ENCODE peak calls at places on chromosomes 4 and X, in six cellular contexts. C, P, X, U, T and O are unnamed samples.

GRCh38 chr4:153197301-153197700 is 6.9 kb upstream of the TRIM2 start:
- DNase-seq in C (no peak), P (no peak), X (no peak), U (no peak), T (no peak), O (no peak)

GRCh38 chr4:156889616-156890594 is 81.7 kb downstream of the PDGFC start:
- DNase-seq in C (no peak), P (peak; percentile 77), X (peak; percentile 37), U (peak; percentile 68), T (no peak), O (no peak)

GRCh38 chrX:154401045-154401799 is 3.0 kb downstream of the RPL10 start:
- DNase-seq in C (no peak), P (no peak), X (no peak), U (peak; percentile 61), T (peak; percentile 58), O (no peak)

GRCh38 chr4:96149911-96150310 is 310.0 kb downstream of the PDHA2 start:
- DNase-seq in C (no peak), P (no peak), X (no peak), U (peak; percentile 6), T (no peak), O (no peak)

GRCh38 chr4:188178276-188178675 is 39.0 kb downstream of the TRIML1 start:
- DNase-seq in C (no peak), P (no peak), X (no peak), U (peak; percentile 69), T (no peak), O (no peak)

GRCh38 chr4:76061977-76062376 is 12.5 kb upstream of the ART3 start:
- DNase-seq in C (no peak), P (no peak), X (no peak), U (no peak), T (no peak), O (no peak)

GRCh38 chr4:124945422-124945821 is 232.9 kb upstream of the ANKRD50 start:
- DNase-seq in C (no peak), P (no peak), X (no peak), U (no peak), T (no peak), O (no peak)

GRCh38 chrX:24870143-24870542 is 145.6 kb downstream of the ARX start:
- DNase-seq in C (no peak), P (no peak), X (no peak), U (peak; percentile 75), T (peak; percentile 65), O (no peak)

GRCh38 chr4:118032691-118033090 is 1.6 kb upstream of the NDST3 start:
- DNase-seq in C (no peak), P (no peak), X (no peak), U (peak; percentile 43), T (no peak), O (no peak)

GRCh38 chrX:107632291-107632690 is 4.0 kb downstream of the PRPS1 start:
- DNase-seq in C (no peak), P (no peak), X (no peak), U (peak; percentile 63), T (no peak), O (no peak)

GRCh38 chrX:2708601-2709200 is 17.6 kb downstream of the CD99 start:
- DNase-seq in C (no peak), P (peak; percentile 63), X (no peak), U (no peak), T (no peak), O (no peak)

GRCh38 chr4:140219567-140219966 is 65.6 kb upstream of the MAML3 start:
- DNase-seq in C (no peak), P (no peak), X (no peak), U (no peak), T (no peak), O (no peak)

GRCh38 chr4:124483043-124483906 is 229.3 kb downstream of the ANKRD50 start:
- DNase-seq in C (no peak), P (no peak), X (no peak), U (no peak), T (peak; percentile 43), O (no peak)

GRCh38 chrX:17494231-17494630 is 119.2 kb downstream of the NHS start:
- DNase-seq in C (no peak), P (no peak), X (no peak), U (no peak), T (no peak), O (no peak)

GRCh38 chrX:40006025-40007017 is 91.4 kb downstream of the BCOR start:
- DNase-seq in C (no peak), P (peak; percentile 61), X (peak; percentile 56), U (peak; percentile 60), T (peak; percentile 72), O (no peak)

GRCh38 chr4:118270492-118270891 is 82.3 kb downstream of the PRSS12 start:
- DNase-seq in C (no peak), P (no peak), X (no peak), U (peak; percentile 34), T (peak; percentile 20), O (no peak)

GRCh38 chr4:150960079-150960478 is 55.0 kb downstream of the LRBA start:
- DNase-seq in C (no peak), P (no peak), X (no peak), U (peak; percentile 20), T (no peak), O (no peak)

GRCh38 chrX:140602140-140602539 is 97.3 kb upstream of the SOX3 start:
- DNase-seq in C (no peak), P (no peak), X (no peak), U (no peak), T (no peak), O (no peak)

GRCh38 chrX:150041208-150041607 is 102.9 kb upstream of the EOLA2 start:
- DNase-seq in C (no peak), P (no peak), X (no peak), U (no peak), T (no peak), O (no peak)

GRCh38 chr4:67465032-67465762 is 80.1 kb downstream of the CENPC start:
- DNase-seq in C (no peak), P (peak; percentile 57), X (no peak), U (no peak), T (no peak), O (no peak)

GRCh38 chr4:124206779-124207605 is 505.5 kb downstream of the ANKRD50 start:
- DNase-seq in C (no peak), P (no peak), X (no peak), U (peak; percentile 38), T (no peak), O (no peak)

GRCh38 chr4:10893417-10893816 is 208.8 kb upstream of the CLNK start:
- DNase-seq in C (no peak), P (no peak), X (no peak), U (no peak), T (peak; percentile 3), O (no peak)

GRCh38 chr4:81743731-81744465 is 272.2 kb upstream of the RASGEF1B start:
- DNase-seq in C (no peak), P (no peak), X (no peak), U (no peak), T (no peak), O (no peak)

GRCh38 chr4:109016200-109016599 is 253.3 kb upstream of the ETNPPL start:
- DNase-seq in C (no peak), P (no peak), X (no peak), U (no peak), T (no peak), O (no peak)

GRCh38 chr4:37826282-37827029 is at the start of gene PGM2:
- DNase-seq in C (peak; percentile 86), P (peak; percentile 93), X (peak; percentile 93), U (peak; percentile 78), T (peak; percentile 88), O (peak; percentile 86)

GRCh38 chr4:116598155-116598979 is 487.0 kb downstream of the TRAM1L1 start:
- DNase-seq in C (no peak), P (no peak), X (no peak), U (no peak), T (no peak), O (peak; percentile 6)